ENCODE peak calls at places on chromosomes 3 and 15, in five cellular contexts. Y is RPMI8226, D is HEK293T, F is T-helper 17 cell, H is brain microvascular endothelial cell. G is an unnamed sample.
A peak's percentile ranks its signal among the peaks of the same experiment; 100 is the strongest.

GRCh38 chr3:130543322-130543721 is 26.3 kb downstream of the COL6A6 start:
- DNase-seq in D (no peak), H (no peak), F (no peak), Y (no peak), G (no peak)

GRCh38 chr15:39304201-39304841 is 276.6 kb upstream of the THBS1 start:
- DNase-seq in H (no peak), Y (no peak), D (no peak), F (no peak), G (no peak)

GRCh38 chr15:81190922-81191507 is 5.7 kb upstream of the IL16 start:
- DNase-seq in F (no peak), Y (no peak), H (no peak), D (no peak), G (no peak)

GRCh38 chr3:124780767-124781485 is 50.7 kb downstream of the UMPS start:
- DNase-seq in H (peak; percentile 70), D (no peak), Y (no peak), F (no peak), G (no peak)

GRCh38 chr3:134342269-134342668 is 32.0 kb downstream of the AMOTL2 start:
- DNase-seq in D (no peak), H (no peak), Y (peak; percentile 22), F (no peak), G (no peak)

GRCh38 chr3:119831022-119831421 is 49.1 kb downstream of the NR1I2 start:
- DNase-seq in Y (no peak), D (no peak), F (no peak), H (no peak), G (no peak)

GRCh38 chr15:93071469-93071891 is 17.5 kb downstream of the RGMA start:
- DNase-seq in F (no peak), Y (no peak), H (no peak), D (no peak), G (no peak)

GRCh38 chr3:189292667-189293478 is 121.1 kb downstream of the TPRG1 start:
- DNase-seq in H (no peak), D (no peak), Y (no peak), F (no peak), G (peak; percentile 98)

GRCh38 chr3:18556001-18556408 is 130.9 kb upstream of the SATB1 start:
- DNase-seq in D (no peak), Y (no peak), F (no peak), H (no peak), G (no peak)

GRCh38 chr15:78727561-78727960 is 83.7 kb downstream of the ADAMTS7 start:
- DNase-seq in F (no peak), Y (no peak), H (peak; percentile 68), D (no peak), G (no peak)

GRCh38 chr15:90868261-90868689 is at the start of gene FURIN:
- DNase-seq in F (no peak), D (no peak), Y (no peak), H (no peak), G (peak; percentile 21)

GRCh38 chr3:24498391-24498790 is 3.7 kb upstream of the THRB start:
- DNase-seq in F (no peak), H (no peak), D (no peak), Y (no peak), G (no peak)

GRCh38 chr3:161265916-161266571 is 44.9 kb downstream of the NMD3 start:
- DNase-seq in H (no peak), Y (no peak), D (no peak), F (no peak), G (no peak)

GRCh38 chr3:190863119-190863465 is 598 bp upstream of the GMNC start:
- DNase-seq in D (no peak), F (no peak), H (no peak), Y (no peak), G (no peak)

GRCh38 chr3:194824676-194825075 is 139.0 kb downstream of the FAM43A start:
- DNase-seq in F (no peak), H (peak; percentile 59), D (no peak), Y (peak; percentile 78), G (no peak)

GRCh38 chr3:188869628-188870027 is 302.1 kb upstream of the TPRG1 start:
- DNase-seq in H (no peak), F (no peak), D (no peak), Y (no peak), G (no peak)

GRCh38 chr3:29694783-29695182 is 413.9 kb downstream of the RBMS3 start:
- DNase-seq in D (no peak), Y (no peak), H (peak; percentile 92), F (no peak), G (peak; percentile 28)

GRCh38 chr15:98881526-98882517 is 125.8 kb downstream of the PGPEP1L start:
- DNase-seq in Y (peak; percentile 52), F (no peak), D (peak; percentile 68), H (no peak), G (peak; percentile 77)

G was measured in T47D.